ENCODE peak calls at places on chromosome 20, in seven cellular contexts. E is A549, J is uterus, T is Peyer's patch, Q is tibial nerve, D is adrenal gland, F is body of pancreas. O is an unnamed sample.

GRCh38 chr20:51128198-51128597 is 105.3 kb upstream of the KCNG1 start:
- DNase-seq in D (no peak), J (no peak), F (no peak), T (no peak), E (peak; percentile 21), Q (no peak), O (no peak)

GRCh38 chr20:51388756-51389542 is 153.6 kb downstream of the NFATC2 start:
- DNase-seq in D (no peak), E (no peak), F (no peak), J (no peak), T (no peak), Q (no peak), O (no peak)

GRCh38 chr20:21513881-21514540 is at the start of gene NKX2-2:
- DNase-seq in F (no peak), J (no peak), D (no peak), Q (no peak), T (no peak), E (no peak), O (no peak)

GRCh38 chr20:38859070-38859690 is 53.7 kb downstream of the PPP1R16B start:
- DNase-seq in D (no peak), F (no peak), E (no peak), J (no peak), T (peak; percentile 84), Q (no peak), O (no peak)

GRCh38 chr20:10739575-10739974 is 65.8 kb upstream of the JAG1 start:
- DNase-seq in T (no peak), E (no peak), Q (no peak), D (no peak), F (no peak), J (no peak), O (no peak)

GRCh38 chr20:10225439-10226080 is 6.9 kb downstream of the SNAP25 start:
- DNase-seq in T (no peak), E (peak; percentile 66), J (no peak), D (no peak), F (no peak), Q (no peak), O (no peak)

GRCh38 chr20:10502098-10502526 is 67.0 kb downstream of the SLX4IP start:
- DNase-seq in E (no peak), F (no peak), D (no peak), J (no peak), T (no peak), Q (no peak), O (no peak)

GRCh38 chr20:41533537-41534136 is 84.5 kb downstream of the CHD6 start:
- DNase-seq in Q (no peak), T (no peak), E (no peak), D (no peak), F (no peak), J (no peak), O (no peak)

GRCh38 chr20:328596-329324 is 3.4 kb downstream of the SOX12 start:
- DNase-seq in J (no peak), E (no peak), F (no peak), Q (no peak), T (no peak), D (peak; percentile 21), O (no peak)

GRCh38 chr20:54209216-54209813 is 1.4 kb downstream of the PFDN4 start:
- DNase-seq in D (no peak), F (no peak), Q (no peak), E (no peak), T (no peak), J (no peak), O (no peak)

GRCh38 chr20:37622728-37623127 is 71.1 kb upstream of the CTNNBL1 start:
- DNase-seq in J (no peak), Q (no peak), E (no peak), T (no peak), D (no peak), F (no peak), O (no peak)

GRCh38 chr20:286508-286907 is 4.0 kb downstream of the C20orf96 start:
- DNase-seq in F (no peak), E (no peak), D (no peak), T (no peak), J (no peak), Q (no peak), O (no peak)

GRCh38 chr20:54137115-54137514 is 36.7 kb downstream of the CYP24A1 start:
- DNase-seq in J (no peak), E (no peak), T (no peak), Q (no peak), D (no peak), F (no peak), O (no peak)

GRCh38 chr20:37535443-37536132 is 7.9 kb upstream of the BLCAP start:
- DNase-seq in D (no peak), T (no peak), F (no peak), Q (no peak), J (no peak), E (no peak), O (no peak)

GRCh38 chr20:57902478-57902877 is 192.7 kb upstream of the PMEPA1 start:
- DNase-seq in F (no peak), T (no peak), D (no peak), J (no peak), Q (no peak), E (no peak), O (no peak)

GRCh38 chr20:20083796-20084195 is 31.5 kb downstream of the CFAP61 start:
- DNase-seq in T (no peak), D (no peak), F (no peak), E (peak; percentile 39), J (no peak), Q (no peak), O (no peak)

GRCh38 chr20:31740208-31740607 is 1.1 kb downstream of the TPX2 start:
- DNase-seq in F (no peak), E (no peak), T (no peak), J (no peak), Q (no peak), D (no peak), O (no peak)

GRCh38 chr20:37055276-37055675 is 40.5 kb downstream of the RBL1 start:
- DNase-seq in D (no peak), J (no peak), T (no peak), E (no peak), Q (no peak), F (no peak), O (no peak)

GRCh38 chr20:7841291-7841966 is 98.8 kb downstream of the HAO1 start:
- DNase-seq in Q (no peak), D (no peak), F (no peak), J (no peak), T (no peak), E (peak; percentile 70), O (no peak)

GRCh38 chr20:50169329-50169823 is 15.9 kb upstream of the PEDS1 start:
- DNase-seq in F (peak; percentile 90), E (peak; percentile 83), T (peak; percentile 82), D (peak; percentile 72), Q (peak; percentile 87), J (peak; percentile 82), O (peak; percentile 71)

GRCh38 chr20:41063442-41063841 is 34.8 kb downstream of the TOP1 start:
- DNase-seq in J (no peak), D (no peak), T (no peak), Q (no peak), E (no peak), F (no peak), O (no peak)

GRCh38 chr20:49853640-49854039 is 41.0 kb downstream of the SLC9A8 start:
- DNase-seq in F (no peak), T (no peak), J (no peak), E (peak; percentile 66), Q (no peak), D (peak; percentile 84), O (no peak)

GRCh38 chr20:20139403-20139802 is 87.1 kb downstream of the CFAP61 start:
- DNase-seq in J (no peak), T (no peak), E (no peak), F (no peak), D (no peak), Q (no peak), O (no peak)

GRCh38 chr20:10647471-10647870 is 26.3 kb downstream of the JAG1 start:
- DNase-seq in D (no peak), E (no peak), F (no peak), T (no peak), Q (peak; percentile 48), J (peak; percentile 11), O (no peak)

GRCh38 chr20:54257090-54257816 is 49.4 kb downstream of the PFDN4 start:
- DNase-seq in J (peak; percentile 17), D (peak; percentile 57), T (no peak), Q (no peak), E (no peak), F (no peak), O (no peak)

GRCh38 chr20:59027746-59028320 is 4.3 kb downstream of the ATP5F1E start:
- DNase-seq in D (no peak), F (no peak), Q (no peak), E (no peak), T (no peak), J (no peak), O (no peak)
- TF ChIP-seq POLR2A in D (no peak), F (no peak), Q (no peak), E (no peak), T (no peak), J (no peak), O (no peak)

GRCh38 chr20:46088409-46089075 is 1.2 kb downstream of the NCOA5 start:
- DNase-seq in F (no peak), E (peak; percentile 22), J (no peak), Q (no peak), D (no peak), T (no peak), O (no peak)

GRCh38 chr20:46089338-46090094 is at the start of gene NCOA5:
- DNase-seq in T (peak; percentile 93), J (peak; percentile 95), Q (peak; percentile 90), D (peak; percentile 96), F (peak; percentile 96), E (peak; percentile 98), O (peak; percentile 96)

GRCh38 chr20:46084805-46085792 is 4.7 kb downstream of the NCOA5 start:
- DNase-seq in D (no peak), T (no peak), E (peak; percentile 68), J (no peak), F (no peak), Q (no peak), O (no peak)

GRCh38 chr20:46089076-46089337 is 755 bp downstream of the NCOA5 start:
- DNase-seq in F (no peak), E (no peak), T (no peak), D (no peak), J (no peak), Q (no peak), O (no peak)

GRCh38 chr20:46087161-46087560 is 2.6 kb downstream of the NCOA5 start:
- DNase-seq in E (peak; percentile 19), J (no peak), Q (no peak), F (no peak), T (no peak), D (no peak), O (no peak)
- TF ChIP-seq CTCF in E (peak; percentile 46), J (peak; percentile 24), Q (peak; percentile 43), F (peak; percentile 36), T (peak; percentile 5), D (peak; percentile 38), O (peak; percentile 21)

GRCh38 chr20:34111712-34112599 is at the start of gene EIF2S2:
- DNase-seq in E (peak; percentile 99), Q (peak; percentile 87), D (peak; percentile 95), F (peak; percentile 97), T (peak; percentile 95), J (peak; percentile 96), O (peak; percentile 96)
- TF ChIP-seq POLR2A in E (peak; percentile 57), Q (peak; percentile 98), D (peak; percentile 99), F (peak; percentile 98), T (peak; percentile 98), J (peak; percentile 95), O (peak; percentile 98)

DNA sequence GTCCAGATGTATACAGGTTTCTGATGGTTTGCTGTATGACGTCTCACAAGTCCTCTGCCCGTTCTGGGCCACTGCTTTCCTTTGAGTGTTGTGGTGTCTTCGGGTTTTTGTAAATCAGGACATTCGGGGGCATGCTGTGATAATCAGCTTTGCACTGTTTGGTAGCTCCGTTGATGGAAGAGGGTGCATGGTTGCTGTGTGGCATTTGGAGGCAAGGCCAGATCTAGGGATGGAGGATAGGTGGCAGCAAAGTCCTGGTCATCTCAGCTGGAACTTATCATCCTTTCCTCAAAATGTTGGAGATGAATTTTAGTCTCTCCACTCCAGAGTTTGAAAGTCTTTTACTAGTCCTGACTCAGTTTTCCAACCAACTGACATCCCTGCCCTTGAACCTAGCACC is 91.0 kb downstream of the SCP2D1 start:
- DNase-seq in J (no peak), D (peak; percentile 40), F (no peak), T (no peak), E (peak; percentile 32), Q (no peak), O (no peak)
- TF ChIP-seq CTCF in J (peak; percentile 19), D (peak; percentile 58), F (no peak), T (no peak), E (peak; percentile 17), Q (no peak), O (peak; percentile 36)

O was measured in right lobe of liver.